ENCODE peak calls at places on chromosomes 4 and X, in nine cellular contexts. A, J, Z, N, G, P, R, D and H are unnamed samples.

GRCh38 chr4:61540944-61541343 is 340.8 kb downstream of the ADGRL3 start:
- DNase-seq in A (no peak), J (no peak), Z (peak; percentile 71), N (no peak), G (peak; percentile 28), P (no peak), R (no peak), D (peak; percentile 32), H (peak; percentile 58)

GRCh38 chr4:42596918-42597317 is 60.0 kb downstream of the ATP8A1 start:
- DNase-seq in A (no peak), J (no peak), Z (no peak), N (no peak), G (no peak), P (no peak), R (no peak), D (no peak), H (no peak)

GRCh38 chr4:148634476-148634875 is 192.3 kb upstream of the NR3C2 start:
- DNase-seq in A (peak; percentile 6), J (no peak), Z (peak; percentile 1), N (no peak), G (no peak), P (peak; percentile 39), R (no peak), D (peak; percentile 37), H (no peak)

GRCh38 chr4:48139688-48140087 is 5.6 kb upstream of the TXK start:
- DNase-seq in A (peak; percentile 31), J (no peak), Z (no peak), N (peak; percentile 43), G (no peak), P (peak; percentile 21), R (no peak), D (no peak), H (no peak)

GRCh38 chr4:5054532-5054931 is 3.3 kb downstream of the STK32B start:
- DNase-seq in A (no peak), J (no peak), Z (peak; percentile 65), N (no peak), G (no peak), P (peak; percentile 54), R (no peak), D (peak; percentile 84), H (no peak)

GRCh38 chr4:48033825-48034413 is 17.3 kb downstream of the NIPAL1 start:
- DNase-seq in A (peak; percentile 15), J (peak; percentile 72), Z (peak; percentile 74), N (peak; percentile 56), G (peak; percentile 47), P (peak; percentile 14), R (peak; percentile 55), D (peak; percentile 22), H (no peak)

GRCh38 chrX:13092455-13092941 is 48.1 kb upstream of the FAM9C start:
- DNase-seq in A (no peak), J (peak; percentile 71), Z (no peak), N (peak; percentile 71), G (peak; percentile 48), P (no peak), R (peak; percentile 51), D (peak; percentile 4), H (no peak)

GRCh38 chr4:152929888-152930287 is 6.2 kb upstream of the FHDC1 start:
- DNase-seq in A (no peak), J (no peak), Z (no peak), N (no peak), G (no peak), P (no peak), R (no peak), D (no peak), H (no peak)

GRCh38 chr4:189046642-189047041 is 894.0 kb upstream of the FRG1 start:
- DNase-seq in A (no peak), J (no peak), Z (no peak), N (no peak), G (no peak), P (peak; percentile 27), R (no peak), D (no peak), H (no peak)

GRCh38 chr4:117225441-117225840 is 140.1 kb upstream of the TRAM1L1 start:
- DNase-seq in A (no peak), J (no peak), Z (no peak), N (no peak), G (no peak), P (no peak), R (no peak), D (no peak), H (no peak)

GRCh38 chr4:153780221-153780620 is 8.7 kb downstream of the SFRP2 start:
- DNase-seq in A (no peak), J (no peak), Z (no peak), N (no peak), G (no peak), P (no peak), R (no peak), D (no peak), H (no peak)

GRCh38 chrX:70208479-70208878 is 26.0 kb upstream of the AWAT1 start:
- DNase-seq in A (no peak), J (no peak), Z (peak; percentile 74), N (no peak), G (no peak), P (no peak), R (no peak), D (no peak), H (no peak)

GRCh38 chr4:25013756-25014737 is 16.7 kb downstream of the LGI2 start:
- DNase-seq in A (no peak), J (no peak), Z (no peak), N (no peak), G (no peak), P (no peak), R (no peak), D (no peak), H (no peak)

GRCh38 chr4:6423575-6423974 is 48.8 kb downstream of the PPP2R2C start:
- DNase-seq in A (no peak), J (no peak), Z (no peak), N (no peak), G (no peak), P (no peak), R (no peak), D (no peak), H (no peak)

GRCh38 chr4:26484032-26484515 is 6.2 kb downstream of the CCKAR start:
- DNase-seq in A (peak; percentile 21), J (no peak), Z (no peak), N (no peak), G (no peak), P (peak; percentile 40), R (no peak), D (no peak), H (no peak)

GRCh38 chr4:39587881-39588280 is 50.8 kb downstream of the SMIM14 start:
- DNase-seq in A (peak; percentile 18), J (no peak), Z (no peak), N (no peak), G (no peak), P (peak; percentile 30), R (no peak), D (no peak), H (no peak)

GRCh38 chr4:156946508-156947197 is 24.9 kb downstream of the PDGFC start:
- DNase-seq in A (peak; percentile 88), J (no peak), Z (peak; percentile 19), N (no peak), G (no peak), P (peak; percentile 98), R (no peak), D (no peak), H (no peak)

GRCh38 chr4:168880811-168881595 is 129.1 kb downstream of the CBR4 start:
- DNase-seq in A (no peak), J (no peak), Z (no peak), N (no peak), G (no peak), P (no peak), R (no peak), D (no peak), H (no peak)

GRCh38 chr4:54929459-54929858 is 195.9 kb downstream of the KDR start:
- DNase-seq in A (no peak), J (no peak), Z (peak; percentile 56), N (no peak), G (no peak), P (no peak), R (no peak), D (no peak), H (peak; percentile 78)

GRCh38 chrX:42704454-42704853 is 73.5 kb downstream of the PPP1R2C start:
- DNase-seq in A (no peak), J (no peak), Z (no peak), N (no peak), G (no peak), P (no peak), R (no peak), D (no peak), H (no peak)

GRCh38 chr4:76003620-76004019 is 3.7 kb downstream of the CXCL9 start:
- DNase-seq in A (no peak), J (no peak), Z (no peak), N (no peak), G (no peak), P (no peak), R (no peak), D (no peak), H (no peak)

GRCh38 chr4:89113415-89113814 is 2.1 kb downstream of the TIGD2 start:
- DNase-seq in A (no peak), J (no peak), Z (no peak), N (no peak), G (no peak), P (no peak), R (no peak), D (no peak), H (no peak)

GRCh38 chr4:38819569-38819968 is 15.0 kb upstream of the TLR1 start:
- DNase-seq in A (no peak), J (no peak), Z (no peak), N (no peak), G (no peak), P (no peak), R (no peak), D (no peak), H (no peak)

GRCh38 chrX:30787012-30787411 is 102.0 kb downstream of the TAB3 start:
- DNase-seq in A (no peak), J (no peak), Z (no peak), N (no peak), G (no peak), P (no peak), R (no peak), D (no peak), H (no peak)

GRCh38 chr4:48016141-48017107 is at the start of the genes CNGA1 and NIPAL1:
- DNase-seq in A (peak; percentile 74), J (peak; percentile 83), Z (peak; percentile 98), N (peak; percentile 62), G (peak; percentile 93), P (peak; percentile 24), R (peak; percentile 66), D (peak; percentile 75), H (peak; percentile 49)

GRCh38 chrX:140713174-140713539 is 3.6 kb downstream of the LINC00632 start:
- DNase-seq in A (no peak), J (peak; percentile 3), Z (no peak), N (no peak), G (no peak), P (peak; percentile 10), R (no peak), D (no peak), H (no peak)